ENCODE peak calls at places on chromosomes 13 and 19, in nine cellular contexts. A is hepatocyte, X is GM23248, V is heart left ventricle, S is lung, W is tibial artery, D is heart right ventricle, I is IMR-90, L is MM.1S. O is an unnamed sample. For H3K4me1, the result is how much of the 10 kb centered on the place peaks cover.

GRCh38 chr13:28540612-28541011 is 45.7 kb upstream of the FLT1 start:
- DNase-seq in A (no peak), X (no peak), V (no peak), S (no peak), W (no peak), D (no peak), I (peak), L (no peak), O (no peak)

GRCh38 chr19:31301306-31301980 is 47.8 kb downstream of the TSHZ3 start:
- DNase-seq in A (no peak), X (no peak), V (no peak), S (no peak), W (no peak), D (no peak), I (no peak), L (no peak), O (no peak)

GRCh38 chr13:25116044-25116443 is 20.1 kb downstream of the PABPC3 start:
- DNase-seq in A (no peak), X (no peak), V (no peak), S (no peak), W (no peak), D (no peak), I (no peak), L (no peak), O (no peak)

GRCh38 chr13:99218969-99219368 is 18.3 kb downstream of the UBAC2 start:
- DNase-seq in A (no peak), X (no peak), V (no peak), S (no peak), W (no peak), D (no peak), I (no peak), L (no peak), O (no peak)

GRCh38 chr13:102913924-102914628 is 68.2 kb downstream of the ERCC5 start:
- DNase-seq in A (no peak), X (peak), V (no peak), S (no peak), W (no peak), D (no peak), I (peak), L (no peak), O (no peak)

GRCh38 chr13:27481766-27482165 is 31.4 kb upstream of the MTIF3 start:
- DNase-seq in A (peak), X (peak), V (no peak), S (peak), W (no peak), D (no peak), I (peak), L (peak), O (peak)

GRCh38 chr13:98509271-98510155 is 67.4 kb downstream of the STK24 start:
- DNase-seq in A (peak), X (peak), V (peak), S (peak), W (peak), D (no peak), I (peak), L (no peak), O (no peak)

GRCh38 chr19:3270908-3271307 is 46.4 kb downstream of the CELF5 start:
- DNase-seq in A (peak), X (peak), V (no peak), S (no peak), W (no peak), D (no peak), I (peak), L (no peak), O (peak)

GRCh38 chr19:41646589-41647204 is 19.8 kb upstream of the CEACAM4 start:
- DNase-seq in A (no peak), X (peak), V (no peak), S (no peak), W (no peak), D (peak), I (no peak), L (no peak), O (no peak)

DNA sequence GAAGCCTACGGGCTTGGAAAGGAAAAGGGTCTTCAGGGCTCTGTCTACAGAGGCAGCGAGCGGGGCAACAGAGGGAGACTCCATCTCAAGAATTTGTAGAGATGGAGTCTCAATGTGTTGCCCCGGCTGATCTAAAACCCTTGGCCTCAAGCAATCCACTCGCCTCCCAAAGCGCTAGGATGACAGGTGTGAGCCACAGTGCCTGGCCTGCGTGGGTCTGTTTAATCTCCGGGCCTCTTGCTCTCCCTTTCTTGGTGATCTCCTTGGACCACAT is 8.1 kb downstream of the RPS9 start:
- DNase-seq in A (no peak), X (no peak), V (no peak), S (no peak), W (no peak), D (no peak), I (no peak), L (no peak), O (no peak)
- H3K4me1 ChIP-seq in A (half or more), X (under half), V (half or more), S (under half), W (under half), D (half or more), I (under half), L (under half), O (under half)

GRCh38 chr13:41463823-41464602 is 6.7 kb downstream of the RGCC start:
- DNase-seq in A (no peak), X (no peak), V (no peak), S (no peak), W (no peak), D (no peak), I (no peak), L (no peak), O (no peak)

GRCh38 chr13:41462427-41462826 is 5.1 kb downstream of the RGCC start:
- DNase-seq in A (no peak), X (no peak), V (no peak), S (no peak), W (no peak), D (no peak), I (no peak), L (no peak), O (no peak)

GRCh38 chr13:41465965-41466364 is 8.6 kb downstream of the RGCC start:
- DNase-seq in A (no peak), X (no peak), V (no peak), S (no peak), W (no peak), D (no peak), I (no peak), L (no peak), O (no peak)

GRCh38 chr13:41467546-41467945 is 10.2 kb downstream of the RGCC start:
- DNase-seq in A (no peak), X (no peak), V (no peak), S (no peak), W (no peak), D (no peak), I (no peak), L (no peak), O (no peak)

GRCh38 chr13:41465215-41465907 is 8.0 kb downstream of the RGCC start:
- DNase-seq in A (no peak), X (peak), V (peak), S (peak), W (peak), D (peak), I (peak), L (peak), O (no peak)
- H3K4me1 ChIP-seq in A (under half), X (under half), V (under half), S (under half), W (under half), D (half or more), I (under half), L (under half), O (under half)

DNA sequence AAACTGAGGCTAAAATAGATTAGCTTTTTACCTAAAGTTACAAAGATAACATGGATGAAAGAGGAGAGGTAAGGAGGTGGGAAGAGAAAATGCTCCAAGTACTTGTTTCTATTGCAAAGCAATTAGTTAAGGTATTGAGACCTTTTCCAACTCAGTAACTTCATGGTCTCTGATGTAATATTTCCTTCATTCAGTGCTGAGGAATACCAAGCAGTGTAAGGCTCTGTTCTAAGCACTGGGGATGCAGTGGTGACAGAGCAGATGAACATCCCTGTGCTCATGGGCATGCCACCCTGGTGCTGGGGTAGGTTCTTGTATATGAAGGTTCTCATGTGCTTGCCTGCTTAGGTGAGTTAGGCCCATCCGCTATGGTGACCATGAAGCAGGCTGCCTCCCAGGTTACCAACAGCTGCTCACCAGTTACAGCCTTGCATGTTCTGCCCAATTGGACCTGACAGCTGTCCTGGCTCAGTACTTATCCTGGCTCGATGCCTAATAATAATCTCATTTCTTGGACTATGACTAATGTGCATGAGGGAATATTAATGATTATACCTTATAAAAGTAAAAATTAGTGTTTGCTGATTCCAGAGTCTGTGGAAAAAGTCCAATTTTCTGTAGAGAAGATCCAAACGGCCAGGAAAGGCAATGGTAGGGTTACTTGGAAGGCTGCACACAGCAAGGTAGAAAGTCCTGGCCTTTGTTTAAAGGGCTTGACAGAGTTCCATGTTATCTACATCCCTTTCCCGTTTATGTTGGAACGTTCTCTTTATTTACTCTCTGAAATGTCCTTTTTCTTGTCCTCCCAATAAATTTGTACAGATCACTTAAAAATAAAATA is 48.3 kb downstream of the LATS2 start:
- DNase-seq in A (no peak), X (peak), V (no peak), S (no peak), W (peak), D (no peak), I (no peak), L (no peak), O (no peak)
- H3K4me1 ChIP-seq in A (under half), X (half or more), V (half or more), S (half or more), W (under half), D (half or more), I (under half), L (under half), O (under half)

GRCh38 chr19:56174086-56174485 is 1.7 kb upstream of the GALP start:
- DNase-seq in A (no peak), X (no peak), V (no peak), S (no peak), W (no peak), D (no peak), I (no peak), L (no peak), O (no peak)
- H3K4me1 ChIP-seq in A (under half), X (under half), V (under half), S (under half), W (under half), D (under half), I (under half), L (under half), O (under half)

O was measured in HAP-1.